ENCODE peak calls at places on chromosomes 1 and 21, in eight cellular contexts. One of them, this sample, is unnamed.

GRCh38 chr1:43214465-43215444 is 42.6 kb downstream of the CFAP57 start:
- DNase-seq in mesendoderm: no peak
- DNase-seq in nucleus accumbens: no peak
- DNase-seq in ACHN: no peak
- DNase-seq in stimulated activated CD4-positive, alpha-beta T cell treated with anti-CD3 and anti-CD28 coated beads, TNF-alpha, amount 100 ng/mL, for 1 hour: no peak
- DNase-seq in PC-9: no peak
- DNase-seq in stimulated activated CD8-positive, alpha-beta memory T cell treated with anti-CD3 and anti-CD28 coated beads, Interleukin-2, amount 100 ng/mL, for 48 hours: no peak
- DNase-seq in cardiac fibroblast: peak
- DNase-seq in this sample: no peak

GRCh38 chr1:173590557-173590956 is 12.3 kb downstream of the SLC9C2 start:
- DNase-seq in mesendoderm: no peak
- DNase-seq in nucleus accumbens: no peak
- DNase-seq in ACHN: no peak
- DNase-seq in stimulated activated CD4-positive, alpha-beta T cell treated with anti-CD3 and anti-CD28 coated beads, TNF-alpha, amount 100 ng/mL, for 1 hour: no peak
- DNase-seq in PC-9: no peak
- DNase-seq in stimulated activated CD8-positive, alpha-beta memory T cell treated with anti-CD3 and anti-CD28 coated beads, Interleukin-2, amount 100 ng/mL, for 48 hours: no peak
- DNase-seq in cardiac fibroblast: peak
- DNase-seq in this sample: no peak

GRCh38 chr1:57550092-57550491 is 126.2 kb upstream of the DAB1 start:
- DNase-seq in mesendoderm: no peak
- DNase-seq in nucleus accumbens: no peak
- DNase-seq in ACHN: no peak
- DNase-seq in stimulated activated CD4-positive, alpha-beta T cell treated with anti-CD3 and anti-CD28 coated beads, TNF-alpha, amount 100 ng/mL, for 1 hour: no peak
- DNase-seq in PC-9: no peak
- DNase-seq in stimulated activated CD8-positive, alpha-beta memory T cell treated with anti-CD3 and anti-CD28 coated beads, Interleukin-2, amount 100 ng/mL, for 48 hours: no peak
- DNase-seq in cardiac fibroblast: no peak
- DNase-seq in this sample: no peak

GRCh38 chr1:30405631-30406212 is 317.7 kb downstream of the MATN1 start:
- DNase-seq in mesendoderm: no peak
- DNase-seq in nucleus accumbens: no peak
- DNase-seq in ACHN: no peak
- DNase-seq in stimulated activated CD4-positive, alpha-beta T cell treated with anti-CD3 and anti-CD28 coated beads, TNF-alpha, amount 100 ng/mL, for 1 hour: no peak
- DNase-seq in PC-9: no peak
- DNase-seq in stimulated activated CD8-positive, alpha-beta memory T cell treated with anti-CD3 and anti-CD28 coated beads, Interleukin-2, amount 100 ng/mL, for 48 hours: no peak
- DNase-seq in cardiac fibroblast: no peak
- DNase-seq in this sample: peak

GRCh38 chr21:35102488-35103407 is 53.6 kb upstream of the RUNX1 start:
- DNase-seq in mesendoderm: no peak
- DNase-seq in nucleus accumbens: no peak
- DNase-seq in ACHN: no peak
- DNase-seq in stimulated activated CD4-positive, alpha-beta T cell treated with anti-CD3 and anti-CD28 coated beads, TNF-alpha, amount 100 ng/mL, for 1 hour: no peak
- DNase-seq in PC-9: no peak
- DNase-seq in stimulated activated CD8-positive, alpha-beta memory T cell treated with anti-CD3 and anti-CD28 coated beads, Interleukin-2, amount 100 ng/mL, for 48 hours: no peak
- DNase-seq in cardiac fibroblast: no peak
- DNase-seq in this sample: no peak

GRCh38 chr1:90964444-90965035 is 57.3 kb downstream of the ZNF644 start:
- DNase-seq in mesendoderm: peak
- DNase-seq in nucleus accumbens: no peak
- DNase-seq in ACHN: peak
- DNase-seq in stimulated activated CD4-positive, alpha-beta T cell treated with anti-CD3 and anti-CD28 coated beads, TNF-alpha, amount 100 ng/mL, for 1 hour: no peak
- DNase-seq in PC-9: no peak
- DNase-seq in stimulated activated CD8-positive, alpha-beta memory T cell treated with anti-CD3 and anti-CD28 coated beads, Interleukin-2, amount 100 ng/mL, for 48 hours: no peak
- DNase-seq in cardiac fibroblast: peak
- DNase-seq in this sample: no peak

GRCh38 chr1:203306089-203306969 is 1.0 kb downstream of the BTG2 start:
- DNase-seq in mesendoderm: peak
- DNase-seq in nucleus accumbens: peak
- DNase-seq in ACHN: peak
- DNase-seq in stimulated activated CD4-positive, alpha-beta T cell treated with anti-CD3 and anti-CD28 coated beads, TNF-alpha, amount 100 ng/mL, for 1 hour: no peak
- DNase-seq in PC-9: peak
- DNase-seq in stimulated activated CD8-positive, alpha-beta memory T cell treated with anti-CD3 and anti-CD28 coated beads, Interleukin-2, amount 100 ng/mL, for 48 hours: no peak
- DNase-seq in cardiac fibroblast: peak
- DNase-seq in this sample: peak

GRCh38 chr1:235875236-235875635 is 8.5 kb upstream of the LYST start:
- DNase-seq in mesendoderm: no peak
- DNase-seq in nucleus accumbens: no peak
- DNase-seq in ACHN: no peak
- DNase-seq in stimulated activated CD4-positive, alpha-beta T cell treated with anti-CD3 and anti-CD28 coated beads, TNF-alpha, amount 100 ng/mL, for 1 hour: no peak
- DNase-seq in PC-9: no peak
- DNase-seq in stimulated activated CD8-positive, alpha-beta memory T cell treated with anti-CD3 and anti-CD28 coated beads, Interleukin-2, amount 100 ng/mL, for 48 hours: no peak
- DNase-seq in cardiac fibroblast: no peak
- DNase-seq in this sample: no peak

GRCh38 chr1:237282266-237282783 is 240.3 kb downstream of the RYR2 start:
- DNase-seq in mesendoderm: no peak
- DNase-seq in nucleus accumbens: no peak
- DNase-seq in ACHN: no peak
- DNase-seq in stimulated activated CD4-positive, alpha-beta T cell treated with anti-CD3 and anti-CD28 coated beads, TNF-alpha, amount 100 ng/mL, for 1 hour: no peak
- DNase-seq in PC-9: no peak
- DNase-seq in stimulated activated CD8-positive, alpha-beta memory T cell treated with anti-CD3 and anti-CD28 coated beads, Interleukin-2, amount 100 ng/mL, for 48 hours: no peak
- DNase-seq in cardiac fibroblast: no peak
- DNase-seq in this sample: no peak

GRCh38 chr1:60857851-60858250 is 224.5 kb upstream of the NFIA start:
- DNase-seq in mesendoderm: no peak
- DNase-seq in nucleus accumbens: no peak
- DNase-seq in ACHN: no peak
- DNase-seq in stimulated activated CD4-positive, alpha-beta T cell treated with anti-CD3 and anti-CD28 coated beads, TNF-alpha, amount 100 ng/mL, for 1 hour: no peak
- DNase-seq in PC-9: no peak
- DNase-seq in stimulated activated CD8-positive, alpha-beta memory T cell treated with anti-CD3 and anti-CD28 coated beads, Interleukin-2, amount 100 ng/mL, for 48 hours: no peak
- DNase-seq in cardiac fibroblast: no peak
- DNase-seq in this sample: no peak

GRCh38 chr21:32413697-32414578 is 1.4 kb downstream of the EVA1C start:
- DNase-seq in mesendoderm: no peak
- DNase-seq in nucleus accumbens: no peak
- DNase-seq in ACHN: no peak
- DNase-seq in stimulated activated CD4-positive, alpha-beta T cell treated with anti-CD3 and anti-CD28 coated beads, TNF-alpha, amount 100 ng/mL, for 1 hour: no peak
- DNase-seq in PC-9: no peak
- DNase-seq in stimulated activated CD8-positive, alpha-beta memory T cell treated with anti-CD3 and anti-CD28 coated beads, Interleukin-2, amount 100 ng/mL, for 48 hours: no peak
- DNase-seq in cardiac fibroblast: peak
- DNase-seq in this sample: no peak

GRCh38 chr1:241736387-241736786 is 84.3 kb downstream of the WDR64 start:
- DNase-seq in mesendoderm: no peak
- DNase-seq in nucleus accumbens: no peak
- DNase-seq in ACHN: no peak
- DNase-seq in stimulated activated CD4-positive, alpha-beta T cell treated with anti-CD3 and anti-CD28 coated beads, TNF-alpha, amount 100 ng/mL, for 1 hour: no peak
- DNase-seq in PC-9: no peak
- DNase-seq in stimulated activated CD8-positive, alpha-beta memory T cell treated with anti-CD3 and anti-CD28 coated beads, Interleukin-2, amount 100 ng/mL, for 48 hours: no peak
- DNase-seq in cardiac fibroblast: no peak
- DNase-seq in this sample: no peak

GRCh38 chr1:31822766-31823165 is 6.9 kb upstream of the SPOCD1 start:
- DNase-seq in mesendoderm: no peak
- DNase-seq in nucleus accumbens: peak
- DNase-seq in ACHN: no peak
- DNase-seq in stimulated activated CD4-positive, alpha-beta T cell treated with anti-CD3 and anti-CD28 coated beads, TNF-alpha, amount 100 ng/mL, for 1 hour: no peak
- DNase-seq in PC-9: no peak
- DNase-seq in stimulated activated CD8-positive, alpha-beta memory T cell treated with anti-CD3 and anti-CD28 coated beads, Interleukin-2, amount 100 ng/mL, for 48 hours: no peak
- DNase-seq in cardiac fibroblast: peak
- DNase-seq in this sample: no peak

GRCh38 chr1:111274653-111275052 is 16.0 kb upstream of the CHIA start:
- DNase-seq in mesendoderm: no peak
- DNase-seq in nucleus accumbens: no peak
- DNase-seq in ACHN: no peak
- DNase-seq in stimulated activated CD4-positive, alpha-beta T cell treated with anti-CD3 and anti-CD28 coated beads, TNF-alpha, amount 100 ng/mL, for 1 hour: no peak
- DNase-seq in PC-9: no peak
- DNase-seq in stimulated activated CD8-positive, alpha-beta memory T cell treated with anti-CD3 and anti-CD28 coated beads, Interleukin-2, amount 100 ng/mL, for 48 hours: no peak
- DNase-seq in cardiac fibroblast: no peak
- DNase-seq in this sample: no peak

GRCh38 chr1:211329764-211330201 is 3.1 kb downstream of the TRAF5 start:
- DNase-seq in mesendoderm: peak
- DNase-seq in nucleus accumbens: no peak
- DNase-seq in ACHN: no peak
- DNase-seq in stimulated activated CD4-positive, alpha-beta T cell treated with anti-CD3 and anti-CD28 coated beads, TNF-alpha, amount 100 ng/mL, for 1 hour: no peak
- DNase-seq in PC-9: no peak
- DNase-seq in stimulated activated CD8-positive, alpha-beta memory T cell treated with anti-CD3 and anti-CD28 coated beads, Interleukin-2, amount 100 ng/mL, for 48 hours: no peak
- DNase-seq in cardiac fibroblast: no peak
- DNase-seq in this sample: no peak

GRCh38 chr1:207020016-207020708 is 12.4 kb downstream of the C1orf116 start:
- DNase-seq in mesendoderm: no peak
- DNase-seq in nucleus accumbens: no peak
- DNase-seq in ACHN: no peak
- DNase-seq in stimulated activated CD4-positive, alpha-beta T cell treated with anti-CD3 and anti-CD28 coated beads, TNF-alpha, amount 100 ng/mL, for 1 hour: no peak
- DNase-seq in PC-9: peak
- DNase-seq in stimulated activated CD8-positive, alpha-beta memory T cell treated with anti-CD3 and anti-CD28 coated beads, Interleukin-2, amount 100 ng/mL, for 48 hours: no peak
- DNase-seq in cardiac fibroblast: no peak
- DNase-seq in this sample: peak

GRCh38 chr1:61170328-61171238 is 88.2 kb downstream of the NFIA start:
- DNase-seq in mesendoderm: no peak
- DNase-seq in nucleus accumbens: no peak
- DNase-seq in ACHN: peak
- DNase-seq in stimulated activated CD4-positive, alpha-beta T cell treated with anti-CD3 and anti-CD28 coated beads, TNF-alpha, amount 100 ng/mL, for 1 hour: no peak
- DNase-seq in PC-9: no peak
- DNase-seq in stimulated activated CD8-positive, alpha-beta memory T cell treated with anti-CD3 and anti-CD28 coated beads, Interleukin-2, amount 100 ng/mL, for 48 hours: no peak
- DNase-seq in cardiac fibroblast: peak
- DNase-seq in this sample: no peak

GRCh38 chr1:75673885-75674284 is 50.6 kb upstream of the ACADM start:
- DNase-seq in mesendoderm: no peak
- DNase-seq in nucleus accumbens: no peak
- DNase-seq in ACHN: no peak
- DNase-seq in stimulated activated CD4-positive, alpha-beta T cell treated with anti-CD3 and anti-CD28 coated beads, TNF-alpha, amount 100 ng/mL, for 1 hour: no peak
- DNase-seq in PC-9: no peak
- DNase-seq in stimulated activated CD8-positive, alpha-beta memory T cell treated with anti-CD3 and anti-CD28 coated beads, Interleukin-2, amount 100 ng/mL, for 48 hours: no peak
- DNase-seq in cardiac fibroblast: no peak
- DNase-seq in this sample: no peak

GRCh38 chr1:244048566-244049141 is 2.4 kb upstream of the ZBTB18 start:
- DNase-seq in mesendoderm: no peak
- DNase-seq in nucleus accumbens: no peak
- DNase-seq in ACHN: no peak
- DNase-seq in stimulated activated CD4-positive, alpha-beta T cell treated with anti-CD3 and anti-CD28 coated beads, TNF-alpha, amount 100 ng/mL, for 1 hour: no peak
- DNase-seq in PC-9: no peak
- DNase-seq in stimulated activated CD8-positive, alpha-beta memory T cell treated with anti-CD3 and anti-CD28 coated beads, Interleukin-2, amount 100 ng/mL, for 48 hours: peak
- DNase-seq in cardiac fibroblast: no peak
- DNase-seq in this sample: no peak

GRCh38 chr1:26259005-26259404 is 20.9 kb upstream of the SH3BGRL3 start:
- DNase-seq in mesendoderm: no peak
- DNase-seq in nucleus accumbens: no peak
- DNase-seq in ACHN: no peak
- DNase-seq in stimulated activated CD4-positive, alpha-beta T cell treated with anti-CD3 and anti-CD28 coated beads, TNF-alpha, amount 100 ng/mL, for 1 hour: no peak
- DNase-seq in PC-9: no peak
- DNase-seq in stimulated activated CD8-positive, alpha-beta memory T cell treated with anti-CD3 and anti-CD28 coated beads, Interleukin-2, amount 100 ng/mL, for 48 hours: no peak
- DNase-seq in cardiac fibroblast: no peak
- DNase-seq in this sample: no peak

GRCh38 chr1:12231276-12231595 is 1.4 kb downstream of the VPS13D start:
- DNase-seq in mesendoderm: peak
- DNase-seq in nucleus accumbens: no peak
- DNase-seq in ACHN: no peak
- DNase-seq in stimulated activated CD4-positive, alpha-beta T cell treated with anti-CD3 and anti-CD28 coated beads, TNF-alpha, amount 100 ng/mL, for 1 hour: no peak
- DNase-seq in PC-9: no peak
- DNase-seq in stimulated activated CD8-positive, alpha-beta memory T cell treated with anti-CD3 and anti-CD28 coated beads, Interleukin-2, amount 100 ng/mL, for 48 hours: no peak
- DNase-seq in cardiac fibroblast: peak
- DNase-seq in this sample: no peak

GRCh38 chr1:79711001-79711431 is 704.5 kb upstream of the ADGRL4 start:
- DNase-seq in mesendoderm: no peak
- DNase-seq in nucleus accumbens: no peak
- DNase-seq in ACHN: peak
- DNase-seq in stimulated activated CD4-positive, alpha-beta T cell treated with anti-CD3 and anti-CD28 coated beads, TNF-alpha, amount 100 ng/mL, for 1 hour: no peak
- DNase-seq in PC-9: no peak
- DNase-seq in stimulated activated CD8-positive, alpha-beta memory T cell treated with anti-CD3 and anti-CD28 coated beads, Interleukin-2, amount 100 ng/mL, for 48 hours: no peak
- DNase-seq in cardiac fibroblast: peak
- DNase-seq in this sample: no peak

GRCh38 chr1:200861937-200862647 is 10.7 kb upstream of the GPR25 start:
- DNase-seq in mesendoderm: no peak
- DNase-seq in nucleus accumbens: no peak
- DNase-seq in ACHN: no peak
- DNase-seq in stimulated activated CD4-positive, alpha-beta T cell treated with anti-CD3 and anti-CD28 coated beads, TNF-alpha, amount 100 ng/mL, for 1 hour: no peak
- DNase-seq in PC-9: no peak
- DNase-seq in stimulated activated CD8-positive, alpha-beta memory T cell treated with anti-CD3 and anti-CD28 coated beads, Interleukin-2, amount 100 ng/mL, for 48 hours: no peak
- DNase-seq in cardiac fibroblast: no peak
- DNase-seq in this sample: no peak

GRCh38 chr1:228842094-228842775 is 107.0 kb downstream of the RHOU start:
- DNase-seq in mesendoderm: peak
- DNase-seq in nucleus accumbens: peak
- DNase-seq in ACHN: peak
- DNase-seq in stimulated activated CD4-positive, alpha-beta T cell treated with anti-CD3 and anti-CD28 coated beads, TNF-alpha, amount 100 ng/mL, for 1 hour: no peak
- DNase-seq in PC-9: no peak
- DNase-seq in stimulated activated CD8-positive, alpha-beta memory T cell treated with anti-CD3 and anti-CD28 coated beads, Interleukin-2, amount 100 ng/mL, for 48 hours: no peak
- DNase-seq in cardiac fibroblast: peak
- DNase-seq in this sample: no peak

GRCh38 chr1:155507960-155508359 is 54.6 kb downstream of the ASH1L start:
- DNase-seq in mesendoderm: no peak
- DNase-seq in nucleus accumbens: no peak
- DNase-seq in ACHN: no peak
- DNase-seq in stimulated activated CD4-positive, alpha-beta T cell treated with anti-CD3 and anti-CD28 coated beads, TNF-alpha, amount 100 ng/mL, for 1 hour: no peak
- DNase-seq in PC-9: no peak
- DNase-seq in stimulated activated CD8-positive, alpha-beta memory T cell treated with anti-CD3 and anti-CD28 coated beads, Interleukin-2, amount 100 ng/mL, for 48 hours: no peak
- DNase-seq in cardiac fibroblast: no peak
- DNase-seq in this sample: no peak

GRCh38 chr1:39675220-39675619 is 3.3 kb upstream of the NT5C1A start:
- DNase-seq in mesendoderm: no peak
- DNase-seq in nucleus accumbens: no peak
- DNase-seq in ACHN: no peak
- DNase-seq in stimulated activated CD4-positive, alpha-beta T cell treated with anti-CD3 and anti-CD28 coated beads, TNF-alpha, amount 100 ng/mL, for 1 hour: no peak
- DNase-seq in PC-9: no peak
- DNase-seq in stimulated activated CD8-positive, alpha-beta memory T cell treated with anti-CD3 and anti-CD28 coated beads, Interleukin-2, amount 100 ng/mL, for 48 hours: no peak
- DNase-seq in cardiac fibroblast: no peak
- DNase-seq in this sample: no peak

GRCh38 chr1:117613249-117613968 is 7.6 kb downstream of the TENT5C start:
- DNase-seq in mesendoderm: no peak
- DNase-seq in nucleus accumbens: no peak
- DNase-seq in ACHN: no peak
- DNase-seq in stimulated activated CD4-positive, alpha-beta T cell treated with anti-CD3 and anti-CD28 coated beads, TNF-alpha, amount 100 ng/mL, for 1 hour: no peak
- DNase-seq in PC-9: no peak
- DNase-seq in stimulated activated CD8-positive, alpha-beta memory T cell treated with anti-CD3 and anti-CD28 coated beads, Interleukin-2, amount 100 ng/mL, for 48 hours: no peak
- DNase-seq in cardiac fibroblast: peak
- DNase-seq in this sample: no peak

GRCh38 chr1:184860985-184861754 is 106.5 kb upstream of the EDEM3 start:
- DNase-seq in mesendoderm: no peak
- DNase-seq in nucleus accumbens: no peak
- DNase-seq in ACHN: no peak
- DNase-seq in stimulated activated CD4-positive, alpha-beta T cell treated with anti-CD3 and anti-CD28 coated beads, TNF-alpha, amount 100 ng/mL, for 1 hour: no peak
- DNase-seq in PC-9: no peak
- DNase-seq in stimulated activated CD8-positive, alpha-beta memory T cell treated with anti-CD3 and anti-CD28 coated beads, Interleukin-2, amount 100 ng/mL, for 48 hours: no peak
- DNase-seq in cardiac fibroblast: no peak
- DNase-seq in this sample: no peak

GRCh38 chr1:14308460-14308859 is 290.0 kb upstream of the KAZN start:
- DNase-seq in mesendoderm: no peak
- DNase-seq in nucleus accumbens: no peak
- DNase-seq in ACHN: no peak
- DNase-seq in stimulated activated CD4-positive, alpha-beta T cell treated with anti-CD3 and anti-CD28 coated beads, TNF-alpha, amount 100 ng/mL, for 1 hour: no peak
- DNase-seq in PC-9: no peak
- DNase-seq in stimulated activated CD8-positive, alpha-beta memory T cell treated with anti-CD3 and anti-CD28 coated beads, Interleukin-2, amount 100 ng/mL, for 48 hours: no peak
- DNase-seq in cardiac fibroblast: no peak
- DNase-seq in this sample: no peak